ENCODE peak calls at places on chromosomes 5 and 9, in six cellular contexts. Y is HCT116, X is MM.1S, K is PC-3, O is OCI-LY7, I is SK-N-SH. V is an unnamed sample. For H3K4me1, the result is how much of the 10 kb centered on the place peaks cover.

GRCh38 chr9:88949961-88950340 is 41.3 kb upstream of the S1PR3 start:
- DNase-seq in K (peak), Y (no peak), O (no peak), I (no peak), X (no peak), V (no peak)

GRCh38 chr5:155049569-155050383 is 36.2 kb downstream of the KIF4B start:
- DNase-seq in Y (peak), I (no peak), O (peak), K (peak), X (no peak), V (peak)

GRCh38 chr9:86405926-86406325 is 51.7 kb upstream of the TUT7 start:
- DNase-seq in O (no peak), Y (peak), X (no peak), K (peak), I (no peak), V (peak)

GRCh38 chr5:174059247-174059646 is 13.7 kb downstream of the NSG2 start:
- DNase-seq in I (no peak), Y (no peak), X (no peak), O (no peak), K (no peak), V (no peak)

GRCh38 chr5:74155501-74155900 is 485.0 kb downstream of the ENC1 start:
- DNase-seq in K (no peak), I (no peak), X (no peak), O (no peak), Y (no peak), V (no peak)

GRCh38 chr9:88280816-88281382 is 107.3 kb upstream of the SPIN1 start:
- DNase-seq in K (no peak), Y (no peak), O (no peak), X (peak), I (peak), V (peak)

GRCh38 chr9:127133739-127134167 is 11.3 kb upstream of the ANGPTL2 start:
- DNase-seq in K (no peak), X (no peak), O (no peak), I (no peak), Y (no peak), V (peak)

GRCh38 chr5:100904259-100904822 is 1.3 kb upstream of the ST8SIA4 start:
- DNase-seq in Y (no peak), O (peak), K (no peak), X (peak), I (no peak), V (peak)

GRCh38 chr5:128693779-128694178 is 155.7 kb upstream of the FBN2 start:
- DNase-seq in Y (no peak), K (no peak), X (no peak), O (no peak), I (no peak), V (no peak)

GRCh38 chr9:121984726-121985402 is 108.2 kb downstream of the TTLL11 start:
- DNase-seq in X (no peak), K (no peak), O (no peak), Y (no peak), I (no peak), V (no peak)

GRCh38 chr9:85741112-85741874 is 461 bp downstream of the AGTPBP1 start:
- DNase-seq in O (peak), K (peak), I (peak), X (peak), Y (no peak), V (peak)

GRCh38 chr5:133991171-133991910 is 13.4 kb downstream of the VDAC1 start:
- DNase-seq in O (no peak), X (no peak), K (no peak), I (no peak), Y (no peak), V (no peak)

GRCh38 chr9:12753931-12754330 is 20.9 kb upstream of the LURAP1L start:
- DNase-seq in K (no peak), O (no peak), I (no peak), X (no peak), Y (no peak), V (no peak)

GRCh38 chr9:12748954-12749353 is 25.9 kb upstream of the LURAP1L start:
- DNase-seq in O (no peak), I (no peak), X (no peak), Y (no peak), K (no peak), V (no peak)

DNA sequence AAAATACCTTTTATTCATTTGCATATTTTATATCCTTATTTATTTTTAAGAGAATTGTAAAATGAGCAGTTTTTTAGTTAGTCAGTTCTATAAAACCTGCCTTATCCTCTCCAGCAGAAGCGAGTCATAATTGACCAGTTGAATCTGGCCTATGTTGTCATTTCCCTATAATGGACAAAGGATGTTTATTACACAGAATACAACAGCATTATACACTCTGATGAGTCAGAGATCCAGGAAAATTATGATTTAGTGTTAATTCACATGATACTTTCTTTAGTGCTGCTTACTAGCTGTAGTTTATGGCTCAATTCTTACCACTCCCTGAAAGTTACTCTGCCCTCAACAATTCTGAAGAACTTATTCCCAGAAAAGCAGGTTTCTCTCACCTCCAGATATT is 26.8 kb upstream of the LURAP1L start:
- DNase-seq in Y (no peak), X (no peak), I (no peak), O (no peak), K (peak), V (no peak)
- TF ChIP-seq EZH2phosphoT487 in Y (no peak), X (no peak), I (no peak), O (no peak), K (no peak), V (no peak)

GRCh38 chr5:106142131-106142530 is 1528.6 kb downstream of the EFNA5 start:
- DNase-seq in X (no peak), K (no peak), I (no peak), Y (no peak), O (no peak), V (no peak)

GRCh38 chr5:106135473-106135872 is 1535.3 kb downstream of the EFNA5 start:
- DNase-seq in X (peak), Y (no peak), I (no peak), O (no peak), K (no peak), V (no peak)

GRCh38 chr5:106134549-106134948 is 1536.2 kb downstream of the EFNA5 start:
- DNase-seq in X (no peak), Y (no peak), O (no peak), I (no peak), K (no peak), V (no peak)

GRCh38 chr5:106140101-106140500 is 1530.6 kb downstream of the EFNA5 start:
- DNase-seq in K (no peak), X (no peak), Y (no peak), I (no peak), O (no peak), V (no peak)
- H3K4me1 ChIP-seq in K (under half), X (under half), Y (under half), I (under half), O (under half), V (under half)

GRCh38 chr5:142845402-142845901 is 75.3 kb downstream of the ARHGAP26 start:
- DNase-seq in K (no peak), I (peak), O (no peak), X (peak), Y (no peak), V (no peak)

GRCh38 chr5:142849880-142850279 is 79.7 kb downstream of the ARHGAP26 start:
- DNase-seq in O (no peak), X (no peak), I (no peak), Y (no peak), K (no peak), V (no peak)

GRCh38 chr5:142845954-142846398 is 75.8 kb downstream of the ARHGAP26 start:
- DNase-seq in Y (no peak), K (peak), X (peak), O (no peak), I (no peak), V (no peak)

GRCh38 chr5:142846402-142846801 is 76.2 kb downstream of the ARHGAP26 start:
- DNase-seq in I (no peak), K (no peak), O (no peak), X (no peak), Y (no peak), V (no peak)

GRCh38 chr5:142847898-142848790 is 78.0 kb downstream of the ARHGAP26 start:
- DNase-seq in Y (no peak), I (no peak), O (no peak), X (no peak), K (no peak), V (no peak)
- TF ChIP-seq EZH2phosphoT487 in Y (no peak), I (no peak), O (no peak), X (no peak), K (no peak), V (no peak)

DNA sequence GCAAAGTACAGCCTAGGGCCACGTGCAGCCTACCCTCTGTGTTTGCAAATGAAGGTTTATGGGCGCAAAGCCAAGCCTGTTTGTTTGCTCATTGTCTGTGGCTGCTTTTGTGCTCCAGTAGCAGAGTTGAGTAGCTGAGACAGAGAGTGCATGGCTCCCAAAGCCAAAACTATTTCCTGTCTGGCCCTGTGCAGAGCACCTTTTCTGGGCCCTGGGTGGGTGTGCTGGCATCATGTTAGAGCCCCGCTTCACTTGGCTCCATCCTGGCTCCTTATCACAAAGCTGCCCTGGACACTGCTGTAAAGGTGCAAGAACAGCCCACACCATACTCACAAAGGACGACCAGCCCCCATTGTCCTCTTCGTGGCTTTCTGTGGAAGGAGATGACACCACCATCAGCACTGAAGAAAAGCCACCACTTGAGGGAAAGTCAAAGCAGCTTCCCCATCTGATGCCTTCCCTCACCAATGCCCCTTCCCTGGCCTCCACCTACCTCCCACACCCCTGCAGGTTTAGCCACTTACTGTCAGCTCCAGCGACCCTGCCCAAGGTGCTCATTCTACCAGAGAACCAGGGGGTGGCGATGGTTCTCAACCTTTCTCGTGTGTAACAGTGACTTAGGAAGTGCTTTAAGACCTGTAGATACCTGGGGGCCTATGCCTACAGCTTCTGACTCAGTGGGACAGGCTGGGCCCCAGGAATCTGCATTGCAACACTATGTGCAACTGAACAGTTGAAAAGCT is 23.4 kb downstream of the LCP2 start:
- DNase-seq in I (peak), X (peak), Y (peak), O (peak), K (peak), V (peak)
- H3K4me1 ChIP-seq in I (under half), X (under half), Y (under half), O (under half), K (under half), V (under half)

DNA sequence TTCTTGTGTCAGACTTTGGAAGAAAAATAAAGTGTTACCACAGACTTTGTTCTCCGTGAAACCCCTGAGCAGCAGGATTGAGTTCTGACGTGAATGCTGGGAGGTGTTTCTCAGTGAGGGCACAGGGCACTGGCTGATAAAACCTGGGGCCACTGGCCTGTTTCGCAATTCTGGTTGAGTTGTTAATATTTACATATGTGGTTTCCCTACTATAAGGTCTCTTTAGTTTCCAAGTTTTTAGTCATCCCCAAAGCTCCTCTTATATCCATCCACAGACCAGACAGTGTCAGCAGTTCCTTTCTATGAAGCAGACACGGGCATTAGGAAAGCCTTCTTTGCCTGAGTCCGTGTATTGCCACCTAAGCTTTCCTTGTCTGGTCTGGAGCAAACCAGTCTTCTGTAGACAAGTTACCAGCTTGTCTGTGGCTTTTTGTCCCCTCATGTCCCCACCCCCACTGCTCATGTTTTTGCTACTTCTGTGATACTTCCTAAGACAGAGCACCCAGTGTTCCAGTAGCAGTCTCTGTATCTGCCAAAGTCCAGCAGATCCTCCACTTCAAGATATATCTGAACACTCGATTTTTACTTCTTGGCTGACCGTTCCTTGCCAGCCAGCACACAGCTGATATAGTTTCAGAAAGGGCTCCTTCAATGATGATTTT is 42.0 kb downstream of the ACO1 start:
- DNase-seq in I (no peak), K (peak), Y (no peak), O (no peak), X (no peak), V (no peak)
- TF ChIP-seq EZH2phosphoT487 in I (no peak), K (no peak), Y (no peak), O (no peak), X (no peak), V (no peak)

GRCh38 chr9:106869028-106869427 is 6.1 kb downstream of the ZNF462 start:
- DNase-seq in K (no peak), O (no peak), I (no peak), Y (no peak), X (no peak), V (no peak)

GRCh38 chr9:106868565-106868964 is 5.6 kb downstream of the ZNF462 start:
- DNase-seq in O (no peak), K (no peak), X (no peak), Y (no peak), I (no peak), V (no peak)

GRCh38 chr9:106866243-106866642 is 3.3 kb downstream of the ZNF462 start:
- DNase-seq in K (no peak), O (no peak), X (no peak), I (no peak), Y (no peak), V (no peak)

GRCh38 chr9:106869458-106869857 is 6.5 kb downstream of the ZNF462 start:
- DNase-seq in Y (no peak), O (no peak), X (no peak), K (peak), I (no peak), V (no peak)

DNA sequence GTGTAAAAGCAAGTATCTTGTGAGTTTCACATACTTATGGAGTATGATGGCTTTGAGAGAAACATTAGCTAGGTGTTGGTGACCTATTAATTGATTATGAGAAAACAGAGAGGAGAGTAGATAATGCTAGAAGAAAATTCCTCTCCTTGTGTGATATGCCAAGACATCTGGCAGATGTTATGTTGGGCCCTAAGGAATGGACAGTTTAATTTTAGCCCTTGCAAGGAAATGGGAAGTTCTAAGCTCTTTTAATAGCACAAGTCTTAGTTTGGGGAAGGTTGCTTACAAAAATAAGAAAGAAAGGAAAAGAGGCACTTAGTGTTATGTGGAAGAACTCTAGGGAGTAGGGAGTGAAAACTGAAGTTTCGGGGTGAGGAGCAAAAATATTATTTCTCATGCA is 5.1 kb downstream of the ZNF462 start:
- DNase-seq in O (no peak), I (no peak), X (no peak), K (no peak), Y (no peak), V (no peak)
- H3K4me1 ChIP-seq in O (under half), I (under half), X (under half), K (under half), Y (under half), V (half or more)

GRCh38 chr9:6098431-6098830 is 83.0 kb upstream of the RANBP6 start:
- DNase-seq in O (no peak), X (no peak), Y (no peak), K (peak), I (no peak), V (no peak)
- TF ChIP-seq EZH2phosphoT487 in O (no peak), X (no peak), Y (no peak), K (no peak), I (no peak), V (no peak)

GRCh38 chr9:35683323-35683722 is 6.4 kb downstream of the TPM2 start:
- DNase-seq in K (no peak), Y (no peak), I (no peak), O (no peak), X (no peak), V (no peak)

GRCh38 chr9:35686222-35687203 is 3.2 kb downstream of the TPM2 start:
- DNase-seq in Y (no peak), K (no peak), I (no peak), X (no peak), O (peak), V (no peak)

GRCh38 chr9:35687306-35687705 is 2.4 kb downstream of the TPM2 start:
- DNase-seq in K (no peak), Y (no peak), O (peak), I (no peak), X (no peak), V (no peak)

GRCh38 chr9:35685506-35685905 is 4.2 kb downstream of the TPM2 start:
- DNase-seq in O (no peak), X (no peak), Y (no peak), I (no peak), K (no peak), V (no peak)

GRCh38 chr9:35684921-35685320 is 4.8 kb downstream of the TPM2 start:
- DNase-seq in K (no peak), I (no peak), Y (no peak), X (no peak), O (no peak), V (no peak)
- H3K4me1 ChIP-seq in K (under half), I (under half), Y (under half), X (under half), O (half or more), V (under half)

DNA sequence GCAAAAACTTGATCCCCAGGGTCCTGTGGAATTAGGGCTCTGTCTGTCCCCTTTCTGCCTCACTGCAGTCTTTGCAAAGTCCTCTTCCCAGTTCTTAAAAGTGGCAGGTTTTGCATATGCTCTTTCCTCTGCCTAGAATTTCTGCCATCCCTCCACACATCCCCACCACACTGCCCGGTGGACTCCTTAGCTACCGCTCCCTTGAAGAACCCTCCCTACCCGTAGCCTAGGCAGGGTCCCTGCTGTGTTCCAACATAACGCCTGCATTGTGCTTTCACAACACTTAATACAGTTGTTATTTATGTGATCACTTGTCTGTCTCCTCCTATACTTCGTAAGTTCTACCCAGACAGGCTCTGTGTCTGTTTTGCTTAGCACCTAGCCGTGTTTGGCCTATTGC is 142.6 kb upstream of the DMRT1 start:
- DNase-seq in I (no peak), X (no peak), Y (no peak), O (no peak), K (no peak), V (no peak)
- TF ChIP-seq EZH2phosphoT487 in I (no peak), X (no peak), Y (no peak), O (no peak), K (no peak), V (no peak)